ENCODE peak calls at places on chromosomes 2 and 18, in eight cellular contexts. A is PC-3; W is stomach; O is activated naive CD4-positive, alpha-beta T cell; N is BJ; L is activated CD4-positive, alpha-beta T cell treated with anti-CD3 and anti-CD28 coated beads, Interleukin-2, amount 50 U/mL, for 1 hour; C is brain microvascular endothelial cell; T is H7. R is an unnamed sample.

GRCh38 chr18:48032876-48033769 is 102.7 kb upstream of the SMAD2 start:
- DNase-seq in A (peak; percentile 47), W (no peak), O (no peak), N (no peak), L (no peak), C (peak; percentile 57), T (no peak), R (no peak)

GRCh38 chr2:70044290-70045040 is 42.8 kb upstream of the PCBP1 start:
- DNase-seq in A (peak; percentile 18), W (peak; percentile 43), O (no peak), N (no peak), L (no peak), C (no peak), T (no peak), R (no peak)

GRCh38 chr2:121565389-121566250 is 34.9 kb downstream of the RNU4ATAC start:
- DNase-seq in A (no peak), W (no peak), O (no peak), N (no peak), L (no peak), C (no peak), T (no peak), R (no peak)

GRCh38 chr18:48436907-48437306 is 27.7 kb upstream of the ZBTB7C start:
- DNase-seq in A (no peak), W (no peak), O (no peak), N (no peak), L (no peak), C (no peak), T (no peak), R (no peak)

GRCh38 chr18:23135679-23136325 is 517 bp downstream of the CABLES1 start:
- DNase-seq in A (peak; percentile 43), W (peak; percentile 55), O (no peak), N (no peak), L (peak; percentile 6), C (no peak), T (peak; percentile 79), R (no peak)

GRCh38 chr2:188307850-188308283 is 16.2 kb downstream of the GULP1 start:
- DNase-seq in A (peak; percentile 71), W (no peak), O (no peak), N (no peak), L (no peak), C (no peak), T (no peak), R (no peak)

GRCh38 chr2:230224458-230224857 is 1.1 kb upstream of the SP140 start:
- DNase-seq in A (no peak), W (no peak), O (no peak), N (no peak), L (no peak), C (no peak), T (no peak), R (no peak)

GRCh38 chr18:31498450-31499156 is 626 bp downstream of the DSG2 start:
- DNase-seq in A (no peak), W (no peak), O (no peak), N (no peak), L (no peak), C (no peak), T (peak; percentile 39), R (no peak)

GRCh38 chr2:15792331-15792730 is 148.0 kb upstream of the MYCN start:
- DNase-seq in A (no peak), W (no peak), O (no peak), N (no peak), L (no peak), C (no peak), T (no peak), R (no peak)

GRCh38 chr2:46073540-46074018 is 223.6 kb upstream of the EPAS1 start:
- DNase-seq in A (peak; percentile 95), W (no peak), O (no peak), N (peak; percentile 98), L (no peak), C (peak; percentile 97), T (no peak), R (no peak)

GRCh38 chr2:238456966-238457926 is 30.5 kb downstream of the ASB1 start:
- DNase-seq in A (no peak), W (no peak), O (no peak), N (no peak), L (no peak), C (no peak), T (no peak), R (no peak)

GRCh38 chr2:112658820-112659667 is 13.3 kb downstream of the SLC20A1 start:
- DNase-seq in A (peak; percentile 25), W (no peak), O (no peak), N (no peak), L (no peak), C (no peak), T (no peak), R (no peak)

GRCh38 chr18:26459340-26459739 is 89.0 kb downstream of the KCTD1 start:
- DNase-seq in A (no peak), W (no peak), O (no peak), N (no peak), L (no peak), C (no peak), T (no peak), R (no peak)

GRCh38 chr2:39033980-39034379 is 86.9 kb downstream of the SOS1 start:
- DNase-seq in A (peak; percentile 60), W (no peak), O (no peak), N (no peak), L (no peak), C (no peak), T (no peak), R (no peak)

GRCh38 chr2:84493494-84493893 is 22.8 kb upstream of the DNAH6 start:
- DNase-seq in A (peak; percentile 80), W (no peak), O (no peak), N (peak; percentile 51), L (no peak), C (peak; percentile 91), T (no peak), R (no peak)

GRCh38 chr2:108583903-108584520 is 49.7 kb downstream of the LIMS1 start:
- DNase-seq in A (peak; percentile 88), W (peak; percentile 70), O (peak; percentile 14), N (no peak), L (peak; percentile 51), C (peak; percentile 84), T (peak; percentile 73), R (peak; percentile 61)

GRCh38 chr2:105604938-105605337 is 139.8 kb upstream of the NCK2 start:
- DNase-seq in A (no peak), W (peak; percentile 34), O (no peak), N (no peak), L (no peak), C (no peak), T (no peak), R (no peak)

GRCh38 chr2:128812183-128812940 is 493.7 kb upstream of the HS6ST1 start:
- DNase-seq in A (no peak), W (no peak), O (no peak), N (no peak), L (no peak), C (no peak), T (no peak), R (peak; percentile 18)

GRCh38 chr2:207219716-207220414 is 54.1 kb upstream of the KLF7 start:
- DNase-seq in A (peak; percentile 93), W (no peak), O (no peak), N (peak; percentile 52), L (no peak), C (peak; percentile 91), T (no peak), R (no peak)

GRCh38 chr2:61356261-61356957 is 114.5 kb downstream of the USP34 start:
- DNase-seq in A (no peak), W (no peak), O (no peak), N (peak; percentile 4), L (no peak), C (no peak), T (no peak), R (no peak)

GRCh38 chr18:34222396-34223163 is 2.1 kb downstream of the NOL4 start:
- DNase-seq in A (peak; percentile 9), W (no peak), O (no peak), N (no peak), L (no peak), C (no peak), T (peak; percentile 72), R (peak; percentile 80)

GRCh38 chr2:6845312-6845711 is 20.4 kb downstream of the CMPK2 start:
- DNase-seq in A (no peak), W (no peak), O (no peak), N (no peak), L (no peak), C (no peak), T (no peak), R (no peak)

GRCh38 chr2:235640900-235641299 is 147.1 kb downstream of the AGAP1 start:
- DNase-seq in A (no peak), W (no peak), O (no peak), N (no peak), L (no peak), C (no peak), T (no peak), R (no peak)

GRCh38 chr2:15042824-15043223 is 410.3 kb downstream of the LRATD1 start:
- DNase-seq in A (peak; percentile 65), W (peak; percentile 38), O (no peak), N (no peak), L (no peak), C (peak; percentile 9), T (no peak), R (no peak)

GRCh38 chr2:37890893-37891495 is 34.1 kb upstream of the RMDN2 start:
- DNase-seq in A (peak; percentile 89), W (peak; percentile 77), O (peak; percentile 49), N (no peak), L (peak; percentile 60), C (peak; percentile 50), T (peak; percentile 76), R (peak; percentile 81)